ENCODE peak calls at places on chromosomes 2 and 18, in eight cellular contexts. One of them, this sample, is unnamed. For H3K9me3, the result is how much of the 10 kb centered on the place peaks cover.

GRCh38 chr18:57759650-57760049 is 43.5 kb downstream of the ATP8B1 start:
- DNase-seq in neural progenitor cell: no peak
- DNase-seq in endothelial cell of umbilical vein: no peak
- DNase-seq in cardiac muscle cell: peak
- DNase-seq in fibroblast of lung: peak
- DNase-seq in left ventricle myocardium inferior: no peak
- DNase-seq in Peyer's patch: no peak
- DNase-seq in body of pancreas: no peak
- DNase-seq in this sample: no peak

GRCh38 chr18:63881851-63882250 is 5.7 kb upstream of the SERPINB2 start:
- DNase-seq in neural progenitor cell: no peak
- DNase-seq in endothelial cell of umbilical vein: peak
- DNase-seq in cardiac muscle cell: peak
- DNase-seq in fibroblast of lung: no peak
- DNase-seq in left ventricle myocardium inferior: no peak
- DNase-seq in Peyer's patch: no peak
- DNase-seq in body of pancreas: no peak
- DNase-seq in this sample: no peak

GRCh38 chr2:124921221-124921620 is 896.1 kb downstream of the CNTNAP5 start:
- DNase-seq in neural progenitor cell: no peak
- DNase-seq in endothelial cell of umbilical vein: no peak
- DNase-seq in cardiac muscle cell: no peak
- DNase-seq in fibroblast of lung: no peak
- DNase-seq in left ventricle myocardium inferior: no peak
- DNase-seq in Peyer's patch: no peak
- DNase-seq in body of pancreas: no peak
- DNase-seq in this sample: no peak

GRCh38 chr18:46421973-46422551 is 235.0 kb downstream of the LOXHD1 start:
- DNase-seq in neural progenitor cell: no peak
- DNase-seq in endothelial cell of umbilical vein: no peak
- DNase-seq in cardiac muscle cell: no peak
- DNase-seq in fibroblast of lung: no peak
- DNase-seq in left ventricle myocardium inferior: no peak
- DNase-seq in Peyer's patch: no peak
- DNase-seq in body of pancreas: no peak
- DNase-seq in this sample: no peak

GRCh38 chr2:219496781-219497494 is 1.8 kb upstream of the GMPPA start:
- DNase-seq in neural progenitor cell: peak
- DNase-seq in endothelial cell of umbilical vein: no peak
- DNase-seq in cardiac muscle cell: peak
- DNase-seq in fibroblast of lung: peak
- DNase-seq in left ventricle myocardium inferior: no peak
- DNase-seq in Peyer's patch: no peak
- DNase-seq in body of pancreas: peak
- DNase-seq in this sample: no peak

GRCh38 chr2:165371356-165371755 is 98.1 kb upstream of the CSRNP3 start:
- DNase-seq in neural progenitor cell: peak
- DNase-seq in endothelial cell of umbilical vein: no peak
- DNase-seq in cardiac muscle cell: no peak
- DNase-seq in fibroblast of lung: no peak
- DNase-seq in left ventricle myocardium inferior: no peak
- DNase-seq in Peyer's patch: no peak
- DNase-seq in body of pancreas: no peak
- DNase-seq in this sample: no peak

GRCh38 chr2:48693645-48694044 is 61.9 kb downstream of the LHCGR start:
- DNase-seq in neural progenitor cell: no peak
- DNase-seq in endothelial cell of umbilical vein: no peak
- DNase-seq in cardiac muscle cell: no peak
- DNase-seq in fibroblast of lung: no peak
- DNase-seq in left ventricle myocardium inferior: no peak
- DNase-seq in Peyer's patch: no peak
- DNase-seq in body of pancreas: no peak
- DNase-seq in this sample: no peak

GRCh38 chr2:237858294-237859081 is 935 bp upstream of the RAMP1 start:
- DNase-seq in neural progenitor cell: peak
- DNase-seq in endothelial cell of umbilical vein: peak
- DNase-seq in cardiac muscle cell: peak
- DNase-seq in fibroblast of lung: peak
- DNase-seq in left ventricle myocardium inferior: peak
- DNase-seq in Peyer's patch: peak
- DNase-seq in body of pancreas: peak
- DNase-seq in this sample: no peak

GRCh38 chr2:41877114-41877513 is 170.7 kb upstream of the PKDCC start:
- DNase-seq in neural progenitor cell: no peak
- DNase-seq in endothelial cell of umbilical vein: no peak
- DNase-seq in cardiac muscle cell: no peak
- DNase-seq in fibroblast of lung: no peak
- DNase-seq in left ventricle myocardium inferior: no peak
- DNase-seq in Peyer's patch: no peak
- DNase-seq in body of pancreas: no peak
- DNase-seq in this sample: no peak

GRCh38 chr2:89775885-89776284 is 1084.4 kb downstream of the RPIA start:
- DNase-seq in neural progenitor cell: no peak
- DNase-seq in endothelial cell of umbilical vein: no peak
- DNase-seq in cardiac muscle cell: no peak
- DNase-seq in fibroblast of lung: no peak
- DNase-seq in left ventricle myocardium inferior: no peak
- DNase-seq in Peyer's patch: no peak
- DNase-seq in body of pancreas: no peak
- DNase-seq in this sample: no peak

GRCh38 chr2:89784960-89785359 is 1093.5 kb downstream of the RPIA start:
- DNase-seq in neural progenitor cell: no peak
- DNase-seq in endothelial cell of umbilical vein: no peak
- DNase-seq in cardiac muscle cell: no peak
- DNase-seq in fibroblast of lung: no peak
- DNase-seq in left ventricle myocardium inferior: no peak
- DNase-seq in Peyer's patch: no peak
- DNase-seq in body of pancreas: no peak
- DNase-seq in this sample: no peak

GRCh38 chr2:89781962-89782361 is 1090.5 kb downstream of the RPIA start:
- DNase-seq in neural progenitor cell: no peak
- DNase-seq in endothelial cell of umbilical vein: no peak
- DNase-seq in cardiac muscle cell: no peak
- DNase-seq in fibroblast of lung: no peak
- DNase-seq in left ventricle myocardium inferior: no peak
- DNase-seq in Peyer's patch: no peak
- DNase-seq in body of pancreas: no peak
- DNase-seq in this sample: no peak

DNA sequence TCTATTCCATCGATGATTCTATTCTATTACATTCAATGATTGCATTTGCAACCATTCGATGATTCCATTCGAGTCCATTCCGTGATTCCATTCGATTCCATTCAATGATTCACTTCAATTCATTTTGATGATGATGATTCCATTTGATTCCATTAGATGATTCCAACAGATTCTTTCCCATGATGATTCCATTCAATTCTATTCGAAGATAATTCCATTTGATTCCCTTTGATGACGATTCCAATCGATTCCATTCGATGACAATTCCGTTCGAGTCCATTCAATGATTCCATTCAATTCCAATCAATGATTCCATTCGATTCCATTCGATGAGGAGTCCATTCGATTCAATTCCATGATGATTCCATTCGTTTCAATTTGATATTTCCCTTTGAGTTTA is 1088.8 kb downstream of the RPIA start:
- DNase-seq in neural progenitor cell: no peak
- DNase-seq in endothelial cell of umbilical vein: no peak
- DNase-seq in cardiac muscle cell: no peak
- DNase-seq in fibroblast of lung: no peak
- DNase-seq in left ventricle myocardium inferior: no peak
- DNase-seq in Peyer's patch: no peak
- DNase-seq in body of pancreas: no peak
- DNase-seq in this sample: no peak
- H3K9me3 ChIP-seq in neural progenitor cell: half or more
- H3K9me3 ChIP-seq in endothelial cell of umbilical vein: half or more
- H3K9me3 ChIP-seq in cardiac muscle cell: half or more
- H3K9me3 ChIP-seq in fibroblast of lung: under half
- H3K9me3 ChIP-seq in left ventricle myocardium inferior: half or more
- H3K9me3 ChIP-seq in Peyer's patch: under half
- H3K9me3 ChIP-seq in body of pancreas: under half
- H3K9me3 ChIP-seq in this sample: under half

GRCh38 chr2:1997409-1997808 is 253.1 kb upstream of the PXDN start:
- DNase-seq in neural progenitor cell: no peak
- DNase-seq in endothelial cell of umbilical vein: no peak
- DNase-seq in cardiac muscle cell: no peak
- DNase-seq in fibroblast of lung: no peak
- DNase-seq in left ventricle myocardium inferior: no peak
- DNase-seq in Peyer's patch: no peak
- DNase-seq in body of pancreas: peak
- DNase-seq in this sample: no peak
- H3K9me3 ChIP-seq in neural progenitor cell: under half
- H3K9me3 ChIP-seq in endothelial cell of umbilical vein: under half
- H3K9me3 ChIP-seq in cardiac muscle cell: under half
- H3K9me3 ChIP-seq in fibroblast of lung: under half
- H3K9me3 ChIP-seq in left ventricle myocardium inferior: under half
- H3K9me3 ChIP-seq in Peyer's patch: under half
- H3K9me3 ChIP-seq in body of pancreas: under half
- H3K9me3 ChIP-seq in this sample: under half

DNA sequence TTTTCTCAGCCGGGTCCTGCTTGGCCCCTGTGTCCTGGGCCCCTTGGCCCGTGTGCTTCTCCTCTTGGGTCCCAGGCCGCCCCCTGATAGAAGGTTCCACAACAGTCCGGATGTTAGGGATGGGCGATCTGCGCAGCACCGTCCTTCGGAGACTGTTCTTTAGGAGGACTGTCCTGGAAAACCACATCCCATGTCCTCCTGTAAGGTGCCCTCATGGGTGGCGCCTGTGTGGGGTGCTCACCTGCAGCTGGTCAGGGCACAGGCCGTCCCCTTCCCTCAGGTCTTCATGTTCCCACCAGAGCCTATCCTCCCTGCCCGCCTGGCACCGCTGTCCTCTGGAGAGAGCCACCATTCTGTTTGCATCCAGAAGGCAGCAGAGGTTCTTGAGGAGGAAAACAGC is 50.0 kb downstream of the CTDP1 start:
- DNase-seq in neural progenitor cell: no peak
- DNase-seq in endothelial cell of umbilical vein: no peak
- DNase-seq in cardiac muscle cell: no peak
- DNase-seq in fibroblast of lung: no peak
- DNase-seq in left ventricle myocardium inferior: no peak
- DNase-seq in Peyer's patch: no peak
- DNase-seq in body of pancreas: no peak
- DNase-seq in this sample: no peak
- H3K9me3 ChIP-seq in neural progenitor cell: under half
- H3K9me3 ChIP-seq in endothelial cell of umbilical vein: under half
- H3K9me3 ChIP-seq in cardiac muscle cell: under half
- H3K9me3 ChIP-seq in fibroblast of lung: under half
- H3K9me3 ChIP-seq in left ventricle myocardium inferior: under half
- H3K9me3 ChIP-seq in Peyer's patch: under half
- H3K9me3 ChIP-seq in body of pancreas: under half
- H3K9me3 ChIP-seq in this sample: under half

DNA sequence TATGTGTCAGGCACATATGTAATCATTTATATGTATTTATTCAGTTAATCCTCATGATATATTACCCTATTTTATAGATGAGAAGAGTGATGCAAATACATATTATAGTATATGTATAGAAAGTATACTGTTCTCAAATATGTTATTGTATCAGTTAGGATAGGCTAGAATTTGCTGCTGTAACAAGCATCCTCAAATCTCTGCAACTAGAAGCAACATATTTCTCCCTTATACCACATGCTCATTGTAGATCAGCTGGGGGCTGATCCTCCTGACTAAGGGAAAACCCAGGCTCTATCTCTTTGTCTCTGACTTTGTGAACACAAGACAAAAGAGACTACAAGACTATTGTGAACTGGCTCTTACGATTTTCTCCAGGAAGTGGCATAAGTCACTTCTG is 24.8 kb upstream of the HS6ST1 start:
- DNase-seq in neural progenitor cell: no peak
- DNase-seq in endothelial cell of umbilical vein: no peak
- DNase-seq in cardiac muscle cell: no peak
- DNase-seq in fibroblast of lung: no peak
- DNase-seq in left ventricle myocardium inferior: no peak
- DNase-seq in Peyer's patch: no peak
- DNase-seq in body of pancreas: no peak
- DNase-seq in this sample: no peak
- H3K9me3 ChIP-seq in neural progenitor cell: under half
- H3K9me3 ChIP-seq in endothelial cell of umbilical vein: under half
- H3K9me3 ChIP-seq in cardiac muscle cell: under half
- H3K9me3 ChIP-seq in fibroblast of lung: under half
- H3K9me3 ChIP-seq in left ventricle myocardium inferior: under half
- H3K9me3 ChIP-seq in Peyer's patch: under half
- H3K9me3 ChIP-seq in body of pancreas: under half
- H3K9me3 ChIP-seq in this sample: under half

DNA sequence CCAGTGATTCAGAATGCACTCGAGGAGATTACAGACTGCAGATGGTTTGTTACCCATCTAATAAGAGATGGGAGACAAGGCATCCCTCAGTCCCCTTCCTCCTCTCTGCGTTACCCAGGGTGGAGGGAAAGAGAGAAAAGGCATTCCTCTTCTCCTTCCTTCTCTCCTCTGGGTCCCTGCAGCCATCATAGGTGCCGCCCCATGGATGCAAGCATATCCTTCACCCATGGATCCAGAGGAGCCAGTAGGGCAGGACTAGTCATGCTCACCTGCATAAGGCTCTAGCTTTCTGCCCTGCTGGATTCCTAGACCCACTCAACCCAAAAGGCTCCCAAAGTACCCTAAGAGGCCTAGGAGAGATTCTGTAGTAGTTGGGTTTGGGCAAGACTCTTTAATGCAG is 20.4 kb downstream of the CMPK2 start:
- DNase-seq in neural progenitor cell: peak
- DNase-seq in endothelial cell of umbilical vein: no peak
- DNase-seq in cardiac muscle cell: peak
- DNase-seq in fibroblast of lung: peak
- DNase-seq in left ventricle myocardium inferior: no peak
- DNase-seq in Peyer's patch: no peak
- DNase-seq in body of pancreas: no peak
- DNase-seq in this sample: no peak
- H3K9me3 ChIP-seq in neural progenitor cell: under half
- H3K9me3 ChIP-seq in endothelial cell of umbilical vein: under half
- H3K9me3 ChIP-seq in cardiac muscle cell: under half
- H3K9me3 ChIP-seq in fibroblast of lung: under half
- H3K9me3 ChIP-seq in left ventricle myocardium inferior: half or more
- H3K9me3 ChIP-seq in Peyer's patch: under half
- H3K9me3 ChIP-seq in body of pancreas: under half
- H3K9me3 ChIP-seq in this sample: under half

GRCh38 chr18:70663141-70663540 is 374.3 kb downstream of the SOCS6 start:
- DNase-seq in neural progenitor cell: no peak
- DNase-seq in endothelial cell of umbilical vein: no peak
- DNase-seq in cardiac muscle cell: peak
- DNase-seq in fibroblast of lung: no peak
- DNase-seq in left ventricle myocardium inferior: no peak
- DNase-seq in Peyer's patch: no peak
- DNase-seq in body of pancreas: no peak
- DNase-seq in this sample: no peak
- H3K9me3 ChIP-seq in neural progenitor cell: under half
- H3K9me3 ChIP-seq in endothelial cell of umbilical vein: under half
- H3K9me3 ChIP-seq in cardiac muscle cell: under half
- H3K9me3 ChIP-seq in fibroblast of lung: under half
- H3K9me3 ChIP-seq in left ventricle myocardium inferior: under half
- H3K9me3 ChIP-seq in Peyer's patch: under half
- H3K9me3 ChIP-seq in body of pancreas: under half
- H3K9me3 ChIP-seq in this sample: under half

DNA sequence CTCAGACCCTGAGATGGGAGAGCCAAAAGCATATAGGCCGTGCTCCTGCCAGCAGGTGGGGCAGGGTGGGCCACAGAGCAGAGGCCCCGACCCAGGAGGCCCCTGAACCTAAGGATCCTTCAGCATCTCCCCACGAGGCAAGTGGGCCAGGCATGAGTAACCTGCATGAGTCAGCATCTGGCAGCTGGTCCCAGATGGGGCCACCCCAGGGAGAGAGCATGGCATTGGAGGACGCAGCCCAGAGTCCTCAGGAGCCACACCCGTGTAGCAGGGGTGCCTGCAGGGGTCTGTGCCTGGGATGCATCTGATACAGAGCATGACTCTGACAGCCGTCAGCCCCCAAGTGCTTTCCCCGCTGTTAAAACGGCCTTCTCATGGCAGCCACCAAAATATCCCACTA is 185.6 kb upstream of the SALL3 start:
- DNase-seq in neural progenitor cell: no peak
- DNase-seq in endothelial cell of umbilical vein: no peak
- DNase-seq in cardiac muscle cell: no peak
- DNase-seq in fibroblast of lung: no peak
- DNase-seq in left ventricle myocardium inferior: no peak
- DNase-seq in Peyer's patch: no peak
- DNase-seq in body of pancreas: no peak
- DNase-seq in this sample: no peak
- H3K9me3 ChIP-seq in neural progenitor cell: under half
- H3K9me3 ChIP-seq in endothelial cell of umbilical vein: under half
- H3K9me3 ChIP-seq in cardiac muscle cell: under half
- H3K9me3 ChIP-seq in fibroblast of lung: under half
- H3K9me3 ChIP-seq in left ventricle myocardium inferior: under half
- H3K9me3 ChIP-seq in Peyer's patch: under half
- H3K9me3 ChIP-seq in body of pancreas: under half
- H3K9me3 ChIP-seq in this sample: under half